ENCODE peak calls at places on chromosomes 16 and 17, in seven cellular contexts. N, K, L, M, F, Y and Q are unnamed samples.
A peak's percentile ranks its signal among the peaks of the same experiment; 100 is the strongest.

GRCh38 chr16:5668553-5668952 is 571.0 kb upstream of the EEF2KMT start:
- DNase-seq in L (no peak), F (no peak), K (no peak), M (no peak), Y (no peak), N (no peak), Q (no peak)

GRCh38 chr16:10578474-10579316 is 1.7 kb downstream of the EMP2 start:
- DNase-seq in L (peak; percentile 48), N (no peak), F (no peak), Y (no peak), K (no peak), M (no peak), Q (no peak)

GRCh38 chr17:1095853-1096675 is 83.7 kb downstream of the ABR start:
- DNase-seq in K (no peak), M (no peak), Y (no peak), N (no peak), L (no peak), F (no peak), Q (no peak)

GRCh38 chr17:48498168-48498840 is 32.5 kb downstream of the HOXB1 start:
- DNase-seq in M (no peak), L (no peak), N (no peak), K (peak; percentile 44), F (no peak), Y (no peak), Q (no peak)

GRCh38 chr17:8153550-8153956 is 1.3 kb upstream of the PER1 start:
- DNase-seq in N (peak; percentile 55), K (peak; percentile 59), L (peak; percentile 98), Y (peak; percentile 84), M (no peak), F (peak; percentile 96), Q (peak; percentile 67)

GRCh38 chr17:21397341-21398050 is 21.3 kb downstream of the KCNJ12 start:
- DNase-seq in K (no peak), M (no peak), F (peak; percentile 58), L (peak; percentile 69), Y (no peak), N (no peak), Q (no peak)

GRCh38 chr17:82502207-82502606 is 17.3 kb upstream of the FOXK2 start:
- DNase-seq in N (no peak), F (no peak), L (no peak), K (no peak), M (no peak), Y (no peak), Q (no peak)

GRCh38 chr17:16474012-16474725 is 17.8 kb downstream of the LRRC75A start:
- DNase-seq in N (peak; percentile 45), F (no peak), K (no peak), M (no peak), Y (no peak), L (peak; percentile 32), Q (peak; percentile 42)

GRCh38 chr16:1989826-1990335 is at the start of gene SYNGR3:
- DNase-seq in L (no peak), M (no peak), N (no peak), F (no peak), K (peak; percentile 42), Y (no peak), Q (peak; percentile 88)

GRCh38 chr17:50476545-50477315 is 1.9 kb upstream of the RSAD1 start:
- DNase-seq in Y (no peak), N (no peak), L (no peak), M (no peak), F (no peak), K (no peak), Q (no peak)

GRCh38 chr17:142102-142661 is 4.8 kb downstream of the SCGB1C2 start:
- DNase-seq in N (no peak), K (peak; percentile 61), M (no peak), L (peak; percentile 29), F (no peak), Y (no peak), Q (peak; percentile 6)

GRCh38 chr16:49012961-49013726 is 268.5 kb downstream of the CBLN1 start:
- DNase-seq in F (no peak), K (no peak), L (peak; percentile 62), N (no peak), M (no peak), Y (no peak), Q (peak; percentile 90)

GRCh38 chr16:51391798-51392511 is 240.9 kb upstream of the SALL1 start:
- DNase-seq in K (no peak), F (no peak), L (no peak), N (peak; percentile 84), Y (no peak), M (peak; percentile 44), Q (no peak)

GRCh38 chr17:48722924-48723554 is at the start of gene PRAC2:
- DNase-seq in Y (no peak), N (peak; percentile 86), L (no peak), K (no peak), F (no peak), M (no peak), Q (no peak)

GRCh38 chr17:64131606-64132270 is 1.8 kb upstream of the ERN1 start:
- DNase-seq in K (no peak), M (no peak), F (no peak), Y (no peak), L (no peak), N (no peak), Q (no peak)

GRCh38 chr17:77451271-77451893 is 310.6 kb downstream of the SEC14L1 start:
- DNase-seq in F (no peak), M (peak; percentile 92), K (peak; percentile 96), Y (peak; percentile 85), N (peak; percentile 95), L (peak; percentile 80), Q (peak; percentile 86)

GRCh38 chr17:77315551-77316190 is 174.9 kb downstream of the SEC14L1 start:
- DNase-seq in F (no peak), K (no peak), L (peak; percentile 34), N (no peak), M (no peak), Y (no peak), Q (no peak)

GRCh38 chr17:21282231-21282630 is 2.3 kb upstream of the MAP2K3 start:
- DNase-seq in K (no peak), L (peak; percentile 97), F (peak; percentile 83), M (no peak), Y (no peak), N (no peak), Q (no peak)

GRCh38 chr16:10752843-10753523 is 9.3 kb downstream of the NUBP1 start:
- DNase-seq in N (no peak), M (no peak), L (no peak), Y (no peak), K (peak; percentile 72), F (no peak), Q (peak; percentile 82)

GRCh38 chr17:29084476-29085148 is 41.7 kb downstream of the PIPOX start:
- DNase-seq in Y (no peak), N (no peak), L (peak; percentile 26), F (no peak), K (no peak), M (no peak), Q (peak; percentile 88)

GRCh38 chr17:265726-266125 is 84.3 kb upstream of the DOC2B start:
- DNase-seq in Y (no peak), K (peak; percentile 2), F (no peak), N (no peak), L (no peak), M (no peak), Q (peak; percentile 53)

GRCh38 chr17:4780325-4781010 is 5.7 kb downstream of the VMO1 start:
- DNase-seq in Y (no peak), F (no peak), K (no peak), N (no peak), L (no peak), M (no peak), Q (peak; percentile 64)

GRCh38 chr16:12902511-12903324 is 1.3 kb downstream of the SHISA9 start:
- DNase-seq in F (no peak), M (peak; percentile 55), L (no peak), N (peak; percentile 69), K (no peak), Y (peak; percentile 56), Q (peak; percentile 22)

GRCh38 chr16:12160249-12160648 is 183.7 kb downstream of the SNX29 start:
- DNase-seq in Y (no peak), L (peak; percentile 77), M (no peak), N (no peak), K (no peak), F (no peak), Q (no peak)

GRCh38 chr17:74566132-74566753 is 1.1 kb downstream of the CD300H start:
- DNase-seq in M (peak; percentile 33), N (peak; percentile 88), L (peak; percentile 34), Y (peak; percentile 29), F (no peak), K (peak; percentile 74), Q (peak; percentile 30)

GRCh38 chr17:44636562-44636961 is 19.7 kb upstream of the MEIOC start:
- DNase-seq in K (no peak), M (no peak), L (peak; percentile 41), Y (no peak), F (peak; percentile 32), N (no peak), Q (no peak)

GRCh38 chr17:5027921-5028320 is 7.3 kb downstream of the SLC52A1 start:
- DNase-seq in M (no peak), F (no peak), Y (no peak), K (no peak), N (no peak), L (no peak), Q (no peak)

GRCh38 chr17:17204041-17204591 is 2.0 kb downstream of the PLD6 start:
- DNase-seq in Y (peak; percentile 53), K (no peak), F (no peak), M (no peak), L (no peak), N (no peak), Q (peak; percentile 40)

GRCh38 chr17:49337900-49338299 is 24.1 kb downstream of the ZNF652 start:
- DNase-seq in Y (no peak), K (no peak), L (peak; percentile 81), M (no peak), N (no peak), F (no peak), Q (no peak)

GRCh38 chr16:63217011-63217410 is 1180.8 kb upstream of the CDH8 start:
- DNase-seq in K (no peak), M (no peak), L (no peak), F (no peak), N (no peak), Y (no peak), Q (no peak)

GRCh38 chr17:2022647-2023046 is 2.5 kb downstream of the RTN4RL1 start:
- DNase-seq in F (no peak), K (peak; percentile 69), M (no peak), N (no peak), L (no peak), Y (no peak), Q (no peak)

GRCh38 chr16:81838794-81839193 is 59.7 kb downstream of the PLCG2 start:
- DNase-seq in Y (no peak), M (no peak), L (peak; percentile 56), K (no peak), N (no peak), F (no peak), Q (no peak)